ENCODE peak calls at places on chromosomes 3 and 15, in six cellular contexts. A, T, U, F, V and K are unnamed samples.

GRCh38 chr15:39530446-39531342 is 50.2 kb upstream of the THBS1 start:
- DNase-seq in U (no peak), F (peak; percentile 79), T (no peak), V (peak; percentile 59), A (no peak), K (no peak)

GRCh38 chr3:42705039-42705767 is 2.6 kb upstream of the HHATL start:
- DNase-seq in F (no peak), A (no peak), U (no peak), T (no peak), V (no peak), K (no peak)

GRCh38 chr15:92880796-92881569 is 19.1 kb upstream of the CHD2 start:
- DNase-seq in U (no peak), F (peak; percentile 55), V (no peak), A (no peak), T (no peak), K (no peak)

GRCh38 chr3:37147676-37148075 is 26.7 kb downstream of the LRRFIP2 start:
- DNase-seq in A (no peak), U (no peak), T (no peak), F (no peak), V (no peak), K (no peak)

GRCh38 chr3:35602395-35602936 is 36.9 kb upstream of the ARPP21 start:
- DNase-seq in U (no peak), V (no peak), A (no peak), T (no peak), F (no peak), K (no peak)

GRCh38 chr3:149844073-149844472 is 31.1 kb downstream of the RNF13 start:
- DNase-seq in V (no peak), A (no peak), U (no peak), F (no peak), T (no peak), K (no peak)

GRCh38 chr15:90047956-90048575 is 46.9 kb downstream of the ZNF710 start:
- DNase-seq in F (peak; percentile 36), V (no peak), T (no peak), A (no peak), U (no peak), K (peak; percentile 71)

GRCh38 chr3:112413074-112413473 is 80.1 kb downstream of the CD200 start:
- DNase-seq in V (no peak), F (no peak), T (no peak), U (no peak), A (no peak), K (no peak)

GRCh38 chr3:14805946-14806537 is 12.7 kb upstream of the FGD5 start:
- DNase-seq in F (no peak), U (no peak), V (no peak), A (no peak), T (no peak), K (no peak)

GRCh38 chr3:101813817-101814440 is 34.9 kb downstream of the NXPE3 start:
- DNase-seq in T (peak; percentile 7), V (no peak), U (no peak), A (no peak), F (peak; percentile 67), K (no peak)

GRCh38 chr3:151580592-151580991 is 119.7 kb upstream of the IGSF10 start:
- DNase-seq in F (peak; percentile 97), T (no peak), V (peak; percentile 62), U (no peak), A (peak; percentile 70), K (no peak)

GRCh38 chr3:15291589-15292541 is 40.5 kb downstream of the SH3BP5 start:
- DNase-seq in U (no peak), A (no peak), F (peak; percentile 75), T (no peak), V (no peak), K (no peak)

GRCh38 chr3:130576571-130577266 is 59.7 kb downstream of the COL6A6 start:
- DNase-seq in U (no peak), T (no peak), A (no peak), F (peak; percentile 92), V (peak; percentile 40), K (no peak)

GRCh38 chr3:144590854-144591253 is 619.2 kb downstream of the DIPK2A start:
- DNase-seq in T (no peak), F (peak; percentile 84), A (peak; percentile 19), U (no peak), V (peak; percentile 70), K (no peak)

GRCh38 chr3:67459131-67459530 is 195.3 kb downstream of the SUCLG2 start:
- DNase-seq in V (no peak), T (no peak), A (no peak), F (no peak), U (no peak), K (no peak)

GRCh38 chr3:193737191-193737751 is 144.3 kb downstream of the OPA1 start:
- DNase-seq in U (no peak), A (no peak), T (no peak), V (no peak), F (no peak), K (no peak)

GRCh38 chr3:60756636-60757035 is 494.6 kb downstream of the FHIT start:
- DNase-seq in A (no peak), F (no peak), U (no peak), T (no peak), V (no peak), K (no peak)

GRCh38 chr3:71908001-71908400 is 123.1 kb upstream of the PROK2 start:
- DNase-seq in V (no peak), T (no peak), F (no peak), U (peak; percentile 22), A (no peak), K (no peak)

GRCh38 chr3:13308406-13308805 is 111.7 kb downstream of the NUP210 start:
- DNase-seq in V (no peak), A (peak; percentile 9), T (peak; percentile 24), U (no peak), F (peak; percentile 25), K (no peak)

GRCh38 chr15:56490461-56490860 is 25.5 kb upstream of the MNS1 start:
- DNase-seq in A (no peak), V (no peak), F (no peak), U (no peak), T (no peak), K (no peak)

GRCh38 chr3:183536238-183536880 is 19.1 kb downstream of the KLHL6 start:
- DNase-seq in A (no peak), V (no peak), U (no peak), T (no peak), F (no peak), K (no peak)

GRCh38 chr3:183537295-183537730 is 18.2 kb downstream of the KLHL6 start:
- DNase-seq in T (no peak), F (peak; percentile 22), U (no peak), A (peak; percentile 61), V (peak; percentile 47), K (peak; percentile 62)

GRCh38 chr3:183532620-183533409 is 22.7 kb downstream of the KLHL6 start:
- DNase-seq in F (no peak), V (no peak), A (no peak), U (no peak), T (no peak), K (no peak)

GRCh38 chr3:183534249-183534648 is 21.3 kb downstream of the KLHL6 start:
- DNase-seq in F (no peak), V (no peak), T (no peak), A (peak; percentile 31), U (no peak), K (no peak)

DNA sequence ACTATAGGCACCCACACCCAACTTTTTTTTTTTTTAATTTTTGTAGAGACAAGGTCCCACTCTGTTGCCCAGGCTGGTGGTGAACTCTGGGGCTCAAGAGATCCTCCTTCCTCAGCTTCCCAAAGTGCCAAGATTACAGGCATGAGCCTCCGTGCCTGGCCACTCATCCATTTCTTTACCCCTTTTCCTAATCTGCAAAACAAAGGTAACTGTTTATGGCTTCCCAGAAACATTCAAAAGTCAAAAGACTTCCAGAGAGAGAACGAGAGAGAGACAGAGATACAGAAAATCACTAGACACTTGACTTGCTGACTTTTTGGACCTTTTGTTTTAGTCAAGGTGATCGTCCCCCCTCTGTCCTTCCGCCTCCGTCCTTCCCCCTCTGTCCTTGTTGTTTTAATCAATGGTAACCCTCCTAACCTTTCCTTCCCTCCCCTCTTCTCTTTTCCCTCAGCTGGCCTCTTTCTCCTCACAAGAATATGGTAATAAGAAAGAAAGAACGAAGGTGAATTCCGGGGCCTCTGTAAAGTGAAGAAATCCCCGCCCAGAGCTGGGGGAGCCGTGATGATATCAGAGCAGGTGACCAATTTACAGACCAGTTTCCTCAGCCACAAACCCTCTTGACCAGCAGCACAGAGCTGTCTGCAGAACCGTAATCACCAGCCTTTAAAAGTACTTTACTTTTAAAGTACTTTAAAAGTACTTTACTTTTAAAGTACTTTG is 21.9 kb downstream of the KLHL6 start:
- DNase-seq in T (no peak), A (peak; percentile 49), F (no peak), U (no peak), V (no peak), K (no peak)
- TF ChIP-seq CTCF in T (no peak), A (no peak), F (no peak), U (no peak), V (no peak), K (no peak)

GRCh38 chr3:33636125-33636855 is 81.8 kb downstream of the CLASP2 start:
- DNase-seq in A (peak; percentile 38), V (no peak), F (peak; percentile 86), U (no peak), T (peak; percentile 44), K (no peak)
- TF ChIP-seq CTCF in A (peak; percentile 61), V (peak; percentile 61), F (peak; percentile 65), U (peak; percentile 55), T (peak; percentile 71), K (peak; percentile 72)

GRCh38 chr15:77499087-77499765 is 78.5 kb downstream of the HMG20A start:
- DNase-seq in F (no peak), A (no peak), T (no peak), V (no peak), U (no peak), K (no peak)

GRCh38 chr15:77495806-77496589 is 75.3 kb downstream of the HMG20A start:
- DNase-seq in U (no peak), T (no peak), F (no peak), A (no peak), V (no peak), K (no peak)

GRCh38 chr15:77496710-77497107 is 76.0 kb downstream of the HMG20A start:
- DNase-seq in F (peak; percentile 100), V (peak; percentile 94), U (peak; percentile 89), T (peak; percentile 26), A (peak; percentile 70), K (peak; percentile 65)

GRCh38 chr15:77497942-77498361 is 77.3 kb downstream of the HMG20A start:
- DNase-seq in F (peak; percentile 67), U (peak; percentile 44), T (no peak), V (no peak), A (no peak), K (peak; percentile 53)

DNA sequence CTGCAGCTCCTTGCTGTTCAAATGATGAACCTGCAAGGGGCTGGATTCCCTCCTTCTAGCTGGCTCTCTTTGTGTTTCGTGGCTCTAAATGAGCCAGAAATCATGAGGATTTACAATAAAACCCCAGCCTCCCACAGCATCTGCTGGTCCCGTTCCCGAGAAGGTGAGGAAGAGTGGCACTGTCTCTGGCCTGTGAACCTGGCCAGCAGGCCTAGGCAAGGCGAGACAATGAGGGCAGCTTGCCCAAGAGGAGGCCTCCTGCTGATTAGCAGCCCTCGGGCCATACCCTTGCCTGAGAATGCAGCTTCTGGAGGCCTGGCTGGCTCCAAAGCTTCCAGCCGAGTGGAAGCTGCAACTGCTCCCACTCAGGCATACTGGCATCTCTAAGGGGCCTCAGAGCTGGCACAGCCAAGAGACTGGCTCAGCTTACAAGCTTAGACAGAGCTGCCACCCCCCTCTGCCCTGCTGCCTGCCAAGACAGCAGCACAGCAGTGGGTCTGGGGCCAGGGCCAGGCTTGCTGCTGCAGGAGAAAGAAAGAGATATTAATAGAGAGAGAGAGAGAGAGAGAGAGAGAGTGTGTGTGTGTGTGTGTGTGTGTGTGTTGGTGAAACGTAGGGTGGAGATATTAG is 76.5 kb downstream of the HMG20A start:
- DNase-seq in F (peak; percentile 91), V (no peak), T (no peak), A (no peak), U (peak; percentile 43), K (no peak)
- TF ChIP-seq CTCF in F (no peak), V (no peak), T (no peak), A (no peak), U (no peak), K (peak; percentile 26)

GRCh38 chr15:64740361-64741170 is 34.8 kb downstream of the RBPMS2 start:
- DNase-seq in V (no peak), T (no peak), A (no peak), F (peak; percentile 50), U (peak; percentile 84), K (no peak)
- TF ChIP-seq CTCF in V (peak; percentile 39), T (no peak), A (peak; percentile 12), F (peak; percentile 5), U (peak; percentile 52), K (no peak)